ENCODE peak calls at places on chromosome 6, in eight cellular contexts. One of them, this sample, is unnamed.

GRCh38 chr6:28534880-28535279 is 9.2 kb downstream of the GPX5 start:
- DNase-seq in HFFc6: no peak
- DNase-seq in caudate nucleus: no peak
- DNase-seq in activated naive CD4-positive, alpha-beta T cell: no peak
- DNase-seq in GM12892: no peak
- DNase-seq in D341Med: no peak
- DNase-seq in Peyer's patch: no peak
- DNase-seq in amygdala: no peak
- DNase-seq in this sample: no peak

GRCh38 chr6:166662690-166663089 is 35.6 kb upstream of the RPS6KA2 start:
- DNase-seq in activated naive CD4-positive, alpha-beta T cell: no peak
- DNase-seq in amygdala: no peak
- DNase-seq in Peyer's patch: no peak
- DNase-seq in caudate nucleus: no peak
- DNase-seq in HFFc6: no peak
- DNase-seq in D341Med: no peak
- DNase-seq in GM12892: no peak
- DNase-seq in this sample: no peak

GRCh38 chr6:109498049-109498448 is 15.0 kb upstream of the ZBTB24 start:
- DNase-seq in amygdala: no peak
- DNase-seq in HFFc6: no peak
- DNase-seq in D341Med: no peak
- DNase-seq in Peyer's patch: no peak
- DNase-seq in GM12892: no peak
- DNase-seq in activated naive CD4-positive, alpha-beta T cell: no peak
- DNase-seq in caudate nucleus: no peak
- DNase-seq in this sample: no peak

GRCh38 chr6:146028250-146028789 is 542 bp upstream of the GRM1 start:
- DNase-seq in GM12892: no peak
- DNase-seq in amygdala: no peak
- DNase-seq in Peyer's patch: no peak
- DNase-seq in D341Med: peak; percentile 37
- DNase-seq in caudate nucleus: no peak
- DNase-seq in HFFc6: peak; percentile 15
- DNase-seq in activated naive CD4-positive, alpha-beta T cell: no peak
- DNase-seq in this sample: peak; percentile 6

GRCh38 chr6:38650207-38650752 is 10.6 kb upstream of the BTBD9 start:
- DNase-seq in HFFc6: no peak
- DNase-seq in Peyer's patch: no peak
- DNase-seq in GM12892: no peak
- DNase-seq in caudate nucleus: no peak
- DNase-seq in D341Med: no peak
- DNase-seq in amygdala: no peak
- DNase-seq in activated naive CD4-positive, alpha-beta T cell: no peak
- DNase-seq in this sample: no peak

GRCh38 chr6:96499781-96500180 is 21.8 kb upstream of the UFL1 start:
- DNase-seq in D341Med: no peak
- DNase-seq in activated naive CD4-positive, alpha-beta T cell: no peak
- DNase-seq in HFFc6: no peak
- DNase-seq in Peyer's patch: no peak
- DNase-seq in GM12892: no peak
- DNase-seq in caudate nucleus: no peak
- DNase-seq in amygdala: no peak
- DNase-seq in this sample: peak; percentile 13

GRCh38 chr6:44699082-44699481 is 311.6 kb downstream of the CDC5L start:
- DNase-seq in D341Med: no peak
- DNase-seq in caudate nucleus: no peak
- DNase-seq in amygdala: no peak
- DNase-seq in activated naive CD4-positive, alpha-beta T cell: no peak
- DNase-seq in HFFc6: no peak
- DNase-seq in GM12892: no peak
- DNase-seq in Peyer's patch: no peak
- DNase-seq in this sample: no peak

GRCh38 chr6:4732691-4733315 is 43.4 kb upstream of the CDYL start:
- DNase-seq in caudate nucleus: no peak
- DNase-seq in D341Med: no peak
- DNase-seq in activated naive CD4-positive, alpha-beta T cell: no peak
- DNase-seq in amygdala: no peak
- DNase-seq in GM12892: no peak
- DNase-seq in HFFc6: peak; percentile 95
- DNase-seq in Peyer's patch: peak; percentile 59
- DNase-seq in this sample: no peak

GRCh38 chr6:140956567-140957306 is 1176.0 kb upstream of the GJE1 start:
- DNase-seq in D341Med: peak; percentile 68
- DNase-seq in GM12892: no peak
- DNase-seq in amygdala: no peak
- DNase-seq in Peyer's patch: no peak
- DNase-seq in HFFc6: peak; percentile 52
- DNase-seq in caudate nucleus: no peak
- DNase-seq in activated naive CD4-positive, alpha-beta T cell: no peak
- DNase-seq in this sample: no peak

GRCh38 chr6:74248966-74249365 is 553.0 kb downstream of the CD109 start:
- DNase-seq in Peyer's patch: no peak
- DNase-seq in HFFc6: no peak
- DNase-seq in amygdala: no peak
- DNase-seq in D341Med: no peak
- DNase-seq in caudate nucleus: no peak
- DNase-seq in GM12892: no peak
- DNase-seq in activated naive CD4-positive, alpha-beta T cell: no peak
- DNase-seq in this sample: no peak

GRCh38 chr6:139161169-139161568 is 26.3 kb downstream of the HECA start:
- DNase-seq in HFFc6: no peak
- DNase-seq in GM12892: no peak
- DNase-seq in activated naive CD4-positive, alpha-beta T cell: no peak
- DNase-seq in D341Med: no peak
- DNase-seq in caudate nucleus: no peak
- DNase-seq in Peyer's patch: peak; percentile 75
- DNase-seq in amygdala: no peak
- DNase-seq in this sample: peak; percentile 37

GRCh38 chr6:41675992-41676391 is 37.7 kb downstream of the MDFI start:
- DNase-seq in HFFc6: no peak
- DNase-seq in caudate nucleus: no peak
- DNase-seq in Peyer's patch: no peak
- DNase-seq in GM12892: no peak
- DNase-seq in amygdala: no peak
- DNase-seq in activated naive CD4-positive, alpha-beta T cell: no peak
- DNase-seq in D341Med: no peak
- DNase-seq in this sample: no peak

GRCh38 chr6:129612440-129612839 is 97.5 kb downstream of the ARHGAP18 start:
- DNase-seq in HFFc6: no peak
- DNase-seq in caudate nucleus: no peak
- DNase-seq in activated naive CD4-positive, alpha-beta T cell: no peak
- DNase-seq in Peyer's patch: no peak
- DNase-seq in GM12892: no peak
- DNase-seq in amygdala: no peak
- DNase-seq in D341Med: no peak
- DNase-seq in this sample: no peak

GRCh38 chr6:11213305-11214106 is 19.0 kb downstream of the NEDD9 start:
- DNase-seq in activated naive CD4-positive, alpha-beta T cell: no peak
- DNase-seq in caudate nucleus: no peak
- DNase-seq in HFFc6: no peak
- DNase-seq in Peyer's patch: no peak
- DNase-seq in D341Med: no peak
- DNase-seq in GM12892: no peak
- DNase-seq in amygdala: no peak
- DNase-seq in this sample: no peak

GRCh38 chr6:75377386-75377785 is 92.8 kb upstream of the TMEM30A start:
- DNase-seq in activated naive CD4-positive, alpha-beta T cell: no peak
- DNase-seq in caudate nucleus: no peak
- DNase-seq in amygdala: no peak
- DNase-seq in GM12892: no peak
- DNase-seq in D341Med: no peak
- DNase-seq in Peyer's patch: no peak
- DNase-seq in HFFc6: no peak
- DNase-seq in this sample: no peak

GRCh38 chr6:30447237-30447636 is 42.1 kb upstream of the HLA-E start:
- DNase-seq in activated naive CD4-positive, alpha-beta T cell: no peak
- DNase-seq in D341Med: peak; percentile 45
- DNase-seq in caudate nucleus: no peak
- DNase-seq in Peyer's patch: no peak
- DNase-seq in HFFc6: no peak
- DNase-seq in amygdala: no peak
- DNase-seq in GM12892: no peak
- DNase-seq in this sample: no peak

GRCh38 chr6:108799791-108800190 is 48.4 kb upstream of the ARMC2 start:
- DNase-seq in activated naive CD4-positive, alpha-beta T cell: no peak
- DNase-seq in GM12892: no peak
- DNase-seq in Peyer's patch: no peak
- DNase-seq in HFFc6: no peak
- DNase-seq in D341Med: no peak
- DNase-seq in caudate nucleus: no peak
- DNase-seq in amygdala: no peak
- DNase-seq in this sample: no peak

GRCh38 chr6:149371154-149371553 is 28.9 kb upstream of the SUMO4 start:
- DNase-seq in Peyer's patch: no peak
- DNase-seq in activated naive CD4-positive, alpha-beta T cell: no peak
- DNase-seq in amygdala: no peak
- DNase-seq in D341Med: no peak
- DNase-seq in caudate nucleus: no peak
- DNase-seq in GM12892: no peak
- DNase-seq in HFFc6: no peak
- DNase-seq in this sample: no peak

GRCh38 chr6:164554700-164555479 is 754.5 kb downstream of the C6orf118 start:
- DNase-seq in GM12892: no peak
- DNase-seq in D341Med: no peak
- DNase-seq in activated naive CD4-positive, alpha-beta T cell: no peak
- DNase-seq in Peyer's patch: no peak
- DNase-seq in caudate nucleus: no peak
- DNase-seq in HFFc6: no peak
- DNase-seq in amygdala: no peak
- DNase-seq in this sample: no peak

GRCh38 chr6:139473239-139473701 is 98.8 kb upstream of the CITED2 start:
- DNase-seq in activated naive CD4-positive, alpha-beta T cell: no peak
- DNase-seq in amygdala: no peak
- DNase-seq in GM12892: no peak
- DNase-seq in caudate nucleus: no peak
- DNase-seq in HFFc6: no peak
- DNase-seq in D341Med: no peak
- DNase-seq in Peyer's patch: no peak
- DNase-seq in this sample: no peak

GRCh38 chr6:24436979-24437378 is 34.2 kb downstream of the MRS2 start:
- DNase-seq in D341Med: no peak
- DNase-seq in caudate nucleus: no peak
- DNase-seq in Peyer's patch: no peak
- DNase-seq in GM12892: no peak
- DNase-seq in amygdala: no peak
- DNase-seq in HFFc6: no peak
- DNase-seq in activated naive CD4-positive, alpha-beta T cell: no peak
- DNase-seq in this sample: no peak

GRCh38 chr6:82247634-82248232 is at the start of gene IBTK:
- DNase-seq in GM12892: peak; percentile 84
- DNase-seq in Peyer's patch: peak; percentile 97
- DNase-seq in amygdala: peak; percentile 86
- DNase-seq in HFFc6: peak; percentile 91
- DNase-seq in caudate nucleus: peak; percentile 93
- DNase-seq in activated naive CD4-positive, alpha-beta T cell: peak; percentile 76
- DNase-seq in D341Med: peak; percentile 96
- DNase-seq in this sample: peak; percentile 80

GRCh38 chr6:134198093-134198492 is 119.8 kb downstream of the SGK1 start:
- DNase-seq in HFFc6: peak; percentile 60
- DNase-seq in amygdala: no peak
- DNase-seq in Peyer's patch: no peak
- DNase-seq in D341Med: no peak
- DNase-seq in activated naive CD4-positive, alpha-beta T cell: no peak
- DNase-seq in caudate nucleus: no peak
- DNase-seq in GM12892: no peak
- DNase-seq in this sample: no peak

GRCh38 chr6:105995403-105995699 is 90.8 kb upstream of the PRDM1 start:
- DNase-seq in amygdala: no peak
- DNase-seq in caudate nucleus: no peak
- DNase-seq in HFFc6: no peak
- DNase-seq in GM12892: no peak
- DNase-seq in D341Med: no peak
- DNase-seq in activated naive CD4-positive, alpha-beta T cell: no peak
- DNase-seq in Peyer's patch: no peak
- DNase-seq in this sample: no peak

GRCh38 chr6:90156861-90157260 is 139.8 kb downstream of the BACH2 start:
- DNase-seq in amygdala: no peak
- DNase-seq in D341Med: no peak
- DNase-seq in HFFc6: no peak
- DNase-seq in GM12892: no peak
- DNase-seq in Peyer's patch: no peak
- DNase-seq in caudate nucleus: peak; percentile 34
- DNase-seq in activated naive CD4-positive, alpha-beta T cell: no peak
- DNase-seq in this sample: no peak

GRCh38 chr6:163720005-163720404 is 305.5 kb downstream of the QKI start:
- DNase-seq in GM12892: no peak
- DNase-seq in HFFc6: no peak
- DNase-seq in amygdala: no peak
- DNase-seq in Peyer's patch: no peak
- DNase-seq in activated naive CD4-positive, alpha-beta T cell: no peak
- DNase-seq in D341Med: no peak
- DNase-seq in caudate nucleus: no peak
- DNase-seq in this sample: no peak

GRCh38 chr6:117352466-117353081 is 73.2 kb downstream of the ROS1 start:
- DNase-seq in amygdala: no peak
- DNase-seq in GM12892: no peak
- DNase-seq in D341Med: no peak
- DNase-seq in HFFc6: peak; percentile 12
- DNase-seq in caudate nucleus: no peak
- DNase-seq in Peyer's patch: no peak
- DNase-seq in activated naive CD4-positive, alpha-beta T cell: no peak
- DNase-seq in this sample: no peak

GRCh38 chr6:35415065-35415880 is 36.9 kb upstream of the FANCE start:
- DNase-seq in D341Med: peak; percentile 76
- DNase-seq in Peyer's patch: peak; percentile 80
- DNase-seq in activated naive CD4-positive, alpha-beta T cell: no peak
- DNase-seq in GM12892: no peak
- DNase-seq in caudate nucleus: peak; percentile 70
- DNase-seq in HFFc6: peak; percentile 92
- DNase-seq in amygdala: peak; percentile 27
- DNase-seq in this sample: no peak

GRCh38 chr6:1917628-1918371 is 308.1 kb downstream of the FOXC1 start:
- DNase-seq in Peyer's patch: no peak
- DNase-seq in GM12892: no peak
- DNase-seq in activated naive CD4-positive, alpha-beta T cell: no peak
- DNase-seq in D341Med: no peak
- DNase-seq in caudate nucleus: no peak
- DNase-seq in amygdala: no peak
- DNase-seq in HFFc6: peak; percentile 87
- DNase-seq in this sample: peak; percentile 12

GRCh38 chr6:13908955-13909381 is 15.8 kb upstream of the RNF182 start:
- DNase-seq in D341Med: peak; percentile 74
- DNase-seq in HFFc6: peak; percentile 73
- DNase-seq in caudate nucleus: no peak
- DNase-seq in GM12892: peak; percentile 25
- DNase-seq in Peyer's patch: peak; percentile 71
- DNase-seq in amygdala: no peak
- DNase-seq in activated naive CD4-positive, alpha-beta T cell: no peak
- DNase-seq in this sample: no peak

GRCh38 chr6:5214570-5215052 is 46.1 kb downstream of the LYRM4 start:
- DNase-seq in GM12892: no peak
- DNase-seq in activated naive CD4-positive, alpha-beta T cell: no peak
- DNase-seq in D341Med: peak; percentile 85
- DNase-seq in HFFc6: no peak
- DNase-seq in caudate nucleus: no peak
- DNase-seq in amygdala: no peak
- DNase-seq in Peyer's patch: no peak
- DNase-seq in this sample: no peak

GRCh38 chr6:135382182-135382628 is 115.3 kb downstream of the AHI1 start:
- DNase-seq in D341Med: no peak
- DNase-seq in GM12892: peak; percentile 10
- DNase-seq in HFFc6: no peak
- DNase-seq in activated naive CD4-positive, alpha-beta T cell: no peak
- DNase-seq in caudate nucleus: no peak
- DNase-seq in Peyer's patch: no peak
- DNase-seq in amygdala: no peak
- DNase-seq in this sample: no peak

GRCh38 chr6:170249817-170250216 is 41.1 kb downstream of the DLL1 start:
- DNase-seq in D341Med: no peak
- DNase-seq in Peyer's patch: no peak
- DNase-seq in amygdala: no peak
- DNase-seq in HFFc6: no peak
- DNase-seq in GM12892: no peak
- DNase-seq in caudate nucleus: no peak
- DNase-seq in activated naive CD4-positive, alpha-beta T cell: no peak
- DNase-seq in this sample: no peak

GRCh38 chr6:5361371-5361770 is 100.1 kb downstream of the FARS2 start:
- DNase-seq in D341Med: no peak
- DNase-seq in caudate nucleus: no peak
- DNase-seq in amygdala: no peak
- DNase-seq in HFFc6: no peak
- DNase-seq in activated naive CD4-positive, alpha-beta T cell: no peak
- DNase-seq in GM12892: no peak
- DNase-seq in Peyer's patch: no peak
- DNase-seq in this sample: no peak

This sample was measured in activated T-helper 9 cell treated with anti-CD3 and anti-CD28 coated beads, Interleukin-2, amount 50 U/mL, for 16 hours.